ENCODE peak calls at places on chromosomes 7 and 10, in seven cellular contexts. One of them, this sample, is unnamed.

GRCh38 chr10:51937313-51937712 is 237.9 kb upstream of the CSTF2T start:
- DNase-seq in Caco-2: no peak
- DNase-seq in fibroblast of pulmonary artery: peak; percentile 62
- DNase-seq in uterus: no peak
- DNase-seq in psoas muscle: no peak
- DNase-seq in activated naive CD4-positive, alpha-beta T cell: no peak
- DNase-seq in lower lobe of right lung: no peak
- DNase-seq in this sample: no peak

GRCh38 chr7:35254496-35255416 is 856 bp upstream of the TBX20 start:
- DNase-seq in activated naive CD4-positive, alpha-beta T cell: no peak
- DNase-seq in psoas muscle: no peak
- DNase-seq in fibroblast of pulmonary artery: peak; percentile 56
- DNase-seq in uterus: no peak
- DNase-seq in lower lobe of right lung: no peak
- DNase-seq in Caco-2: no peak
- DNase-seq in this sample: no peak

GRCh38 chr7:151374139-151374538 is 32.5 kb downstream of the NUB1 start:
- DNase-seq in Caco-2: no peak
- DNase-seq in activated naive CD4-positive, alpha-beta T cell: no peak
- DNase-seq in fibroblast of pulmonary artery: no peak
- DNase-seq in uterus: no peak
- DNase-seq in lower lobe of right lung: no peak
- DNase-seq in psoas muscle: no peak
- DNase-seq in this sample: no peak

GRCh38 chr7:142231716-142232115 is 26.1 kb downstream of the PRSS58 start:
- DNase-seq in activated naive CD4-positive, alpha-beta T cell: no peak
- DNase-seq in fibroblast of pulmonary artery: no peak
- DNase-seq in psoas muscle: no peak
- DNase-seq in Caco-2: peak; percentile 52
- DNase-seq in lower lobe of right lung: no peak
- DNase-seq in uterus: no peak
- DNase-seq in this sample: peak; percentile 42

GRCh38 chr7:109529712-109530111 is 960.0 kb downstream of the DNAJB9 start:
- DNase-seq in fibroblast of pulmonary artery: no peak
- DNase-seq in activated naive CD4-positive, alpha-beta T cell: no peak
- DNase-seq in Caco-2: no peak
- DNase-seq in lower lobe of right lung: no peak
- DNase-seq in psoas muscle: no peak
- DNase-seq in uterus: no peak
- DNase-seq in this sample: no peak

GRCh38 chr7:38506756-38507155 is 124.4 kb downstream of the AMPH start:
- DNase-seq in Caco-2: no peak
- DNase-seq in uterus: peak; percentile 16
- DNase-seq in psoas muscle: no peak
- DNase-seq in lower lobe of right lung: no peak
- DNase-seq in fibroblast of pulmonary artery: peak; percentile 11
- DNase-seq in activated naive CD4-positive, alpha-beta T cell: no peak
- DNase-seq in this sample: no peak

GRCh38 chr7:6026011-6026819 is 5.0 kb upstream of the ANKRD61 start:
- DNase-seq in fibroblast of pulmonary artery: peak; percentile 32
- DNase-seq in Caco-2: peak; percentile 73
- DNase-seq in uterus: no peak
- DNase-seq in psoas muscle: peak; percentile 78
- DNase-seq in lower lobe of right lung: peak; percentile 85
- DNase-seq in activated naive CD4-positive, alpha-beta T cell: peak; percentile 56
- DNase-seq in this sample: peak; percentile 61

GRCh38 chr7:101363734-101364374 is 1.2 kb downstream of the COL26A1 start:
- DNase-seq in uterus: peak; percentile 40
- DNase-seq in fibroblast of pulmonary artery: peak; percentile 62
- DNase-seq in psoas muscle: peak; percentile 63
- DNase-seq in Caco-2: peak; percentile 75
- DNase-seq in lower lobe of right lung: peak; percentile 75
- DNase-seq in activated naive CD4-positive, alpha-beta T cell: peak; percentile 44
- DNase-seq in this sample: peak; percentile 63

GRCh38 chr10:97607076-97607635 is 17.6 kb downstream of the C10orf62 start:
- DNase-seq in uterus: no peak
- DNase-seq in activated naive CD4-positive, alpha-beta T cell: no peak
- DNase-seq in psoas muscle: no peak
- DNase-seq in Caco-2: no peak
- DNase-seq in lower lobe of right lung: no peak
- DNase-seq in fibroblast of pulmonary artery: no peak
- DNase-seq in this sample: no peak